ENCODE peak calls at places on chromosomes 3 and 15, in ten cellular contexts. E, G, P, Y, L, I, Z, H, O and X are unnamed samples.

GRCh38 chr3:63864008-63864871 is 573 bp downstream of the ATXN7 start:
- DNase-seq in P (no peak), E (no peak), L (no peak), O (no peak), Z (peak; percentile 16), H (no peak), G (no peak), Y (no peak), I (peak; percentile 58), X (peak; percentile 51)

GRCh38 chr3:100882571-100882981 is 110.6 kb downstream of the ABI3BP start:
- DNase-seq in Z (peak; percentile 21), G (no peak), Y (no peak), O (no peak), H (no peak), P (peak; percentile 37), L (peak; percentile 26), E (no peak), I (no peak), X (no peak)

GRCh38 chr15:80591471-80591870 is 103.6 kb upstream of the ABHD17C start:
- DNase-seq in Y (no peak), P (no peak), G (no peak), E (no peak), L (no peak), I (no peak), H (no peak), Z (no peak), O (no peak), X (no peak)

GRCh38 chr3:187591051-187591450 is 79.1 kb downstream of the SST start:
- DNase-seq in E (no peak), Z (no peak), G (no peak), P (no peak), H (no peak), O (no peak), I (no peak), L (no peak), Y (no peak), X (no peak)

GRCh38 chr3:69178838-69179739 is 56.7 kb upstream of the LMOD3 start:
- DNase-seq in P (peak; percentile 29), O (no peak), Z (no peak), G (no peak), L (peak; percentile 3), E (no peak), H (no peak), I (no peak), Y (no peak), X (no peak)

GRCh38 chr3:123025642-123026521 is 1.7 kb downstream of the SEMA5B start:
- DNase-seq in E (peak; percentile 38), H (no peak), P (no peak), Y (peak; percentile 77), L (no peak), G (peak; percentile 50), O (no peak), Z (no peak), I (no peak), X (no peak)

GRCh38 chr3:12870942-12871341 is 29.6 kb upstream of the RPL32 start:
- DNase-seq in H (no peak), I (peak; percentile 10), E (no peak), G (no peak), L (no peak), Z (peak; percentile 68), Y (no peak), P (no peak), O (peak; percentile 85), X (peak; percentile 46)

GRCh38 chr3:183584246-183584913 is 28.9 kb upstream of the KLHL6 start:
- DNase-seq in Z (peak; percentile 41), H (no peak), Y (no peak), P (peak; percentile 24), L (peak; percentile 50), O (peak; percentile 69), G (no peak), E (no peak), I (no peak), X (peak; percentile 27)

GRCh38 chr3:23993556-23994246 is 48.6 kb downstream of the NR1D2 start:
- DNase-seq in G (no peak), L (no peak), O (no peak), Y (no peak), P (no peak), H (no peak), E (no peak), Z (no peak), I (no peak), X (no peak)

GRCh38 chr3:190205739-190206138 is 85.0 kb upstream of the P3H2 start:
- DNase-seq in G (no peak), I (no peak), H (no peak), Y (no peak), L (peak; percentile 74), E (no peak), P (peak; percentile 81), O (no peak), Z (no peak), X (no peak)

GRCh38 chr15:60744826-60745225 is 265.9 kb upstream of the ICE2 start:
- DNase-seq in G (peak; percentile 52), E (no peak), P (no peak), I (no peak), Y (peak; percentile 79), Z (peak; percentile 23), H (no peak), O (peak; percentile 93), L (no peak), X (no peak)

GRCh38 chr3:171791695-171792082 is 18.6 kb downstream of the PLD1 start:
- DNase-seq in L (peak; percentile 55), H (no peak), Y (no peak), Z (no peak), P (peak; percentile 76), O (no peak), I (no peak), E (no peak), G (peak; percentile 58), X (no peak)

GRCh38 chr3:13280122-13280790 is 139.9 kb downstream of the NUP210 start:
- DNase-seq in P (no peak), H (no peak), Y (no peak), L (no peak), I (no peak), Z (no peak), G (peak; percentile 42), O (no peak), E (no peak), X (no peak)

GRCh38 chr3:112390783-112391641 is 58.1 kb downstream of the CD200 start:
- DNase-seq in Z (no peak), G (no peak), O (no peak), Y (no peak), E (peak; percentile 3), H (no peak), L (peak; percentile 97), I (peak; percentile 16), P (peak; percentile 99), X (no peak)

GRCh38 chr15:70792171-70792573 is 28.8 kb upstream of the UACA start:
- DNase-seq in Y (no peak), L (peak; percentile 69), O (no peak), P (peak; percentile 91), E (no peak), G (no peak), H (peak; percentile 77), I (no peak), Z (no peak), X (no peak)

GRCh38 chr3:27095588-27096222 is 273.5 kb downstream of the NEK10 start:
- DNase-seq in P (no peak), G (no peak), Y (no peak), L (no peak), H (no peak), O (no peak), I (no peak), Z (no peak), E (no peak), X (no peak)

GRCh38 chr15:67124911-67125588 is 59.6 kb downstream of the SMAD3 start:
- DNase-seq in I (no peak), P (no peak), O (no peak), G (no peak), Y (no peak), H (no peak), E (no peak), Z (peak; percentile 46), L (no peak), X (no peak)

DNA sequence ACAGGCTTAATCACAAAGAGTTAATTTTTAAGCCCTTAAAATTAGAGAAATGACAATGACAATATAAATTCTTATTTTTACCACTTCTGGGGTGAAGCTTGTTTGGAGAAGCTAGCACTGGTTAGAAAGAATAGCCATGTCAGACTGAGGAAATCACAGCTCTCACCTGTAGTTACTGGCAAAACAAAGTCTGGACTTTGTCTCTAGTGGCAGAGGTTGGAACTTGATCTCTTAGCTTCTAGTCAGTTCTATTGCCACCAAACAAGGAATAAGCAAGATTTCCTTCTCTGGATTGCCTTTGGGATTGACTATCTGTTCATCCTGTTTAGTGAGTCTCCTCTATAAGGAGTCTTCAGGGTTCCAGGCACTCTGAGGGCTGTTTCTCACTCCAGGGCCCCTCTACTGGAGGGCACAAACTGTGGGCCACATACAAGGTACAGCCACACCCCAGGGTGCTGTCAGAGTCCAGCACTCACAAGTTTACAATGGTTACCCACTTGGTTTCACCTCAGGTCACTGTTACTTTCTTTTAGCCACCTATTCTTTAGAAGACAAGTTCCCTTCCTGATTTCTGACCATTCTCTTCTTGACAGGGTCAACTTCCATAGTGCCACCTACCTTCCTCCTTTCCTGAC is 426.6 kb upstream of the THBS1 start:
- DNase-seq in P (no peak), Z (no peak), I (no peak), E (no peak), L (no peak), H (no peak), Y (no peak), G (no peak), O (no peak), X (peak; percentile 27)
- H3K27ac ChIP-seq in P (peak overlapping the region; percentile 45), Z (no peak overlapping the region), I (no peak overlapping the region), E (no peak overlapping the region), L (no peak overlapping the region), H (no peak overlapping the region), Y (peak overlapping the region; percentile 49), G (no peak overlapping the region), O (no peak overlapping the region), X (peak overlapping the region; percentile 61)

GRCh38 chr3:149941946-149942345 is 28.7 kb downstream of the PFN2 start:
- DNase-seq in Y (no peak), H (no peak), I (no peak), E (no peak), P (no peak), L (no peak), Z (no peak), G (no peak), O (no peak), X (no peak)
- H3K4me3 ChIP-seq in Y (no peak overlapping the region), H (no peak overlapping the region), I (no peak overlapping the region), E (no peak overlapping the region), P (no peak overlapping the region), L (no peak overlapping the region), Z (no peak overlapping the region), G (no peak overlapping the region), O (no peak overlapping the region), X (no peak overlapping the region)

GRCh38 chr3:113783980-113784379 is 37.1 kb downstream of the ATP6V1A start:
- DNase-seq in L (no peak), Y (no peak), I (peak; percentile 26), P (peak; percentile 18), H (no peak), G (no peak), O (no peak), E (no peak), Z (no peak), X (no peak)
- H3K27ac ChIP-seq in L (peak overlapping the region; percentile 96), Y (peak overlapping the region; percentile 53), I (no peak overlapping the region), P (peak overlapping the region; percentile 90), H (no peak overlapping the region), G (peak overlapping the region; percentile 46), O (peak overlapping the region; percentile 9), E (no peak overlapping the region), Z (peak overlapping the region; percentile 8), X (no peak overlapping the region)

DNA sequence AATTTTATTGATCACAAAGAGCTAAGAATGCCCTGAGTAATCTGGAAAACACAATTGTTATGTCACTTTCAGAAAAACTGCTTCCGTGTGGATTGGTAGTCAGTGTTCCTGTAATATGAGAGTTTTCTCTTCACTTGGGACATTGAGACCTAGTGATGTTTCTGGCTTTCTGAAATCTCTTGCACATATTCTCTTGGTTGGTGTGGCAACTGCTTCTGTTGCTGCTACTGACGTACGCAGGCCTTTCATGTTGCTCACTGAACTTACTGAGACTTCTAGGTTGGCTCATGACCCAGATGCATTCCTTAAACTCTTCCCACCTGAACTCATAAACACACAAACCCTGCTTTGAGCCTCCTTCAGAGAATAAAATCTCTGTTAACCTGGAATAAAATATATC is 175.0 kb upstream of the PFN2 start:
- DNase-seq in P (peak; percentile 93), E (no peak), O (no peak), Y (no peak), H (no peak), G (no peak), Z (peak; percentile 77), I (no peak), L (peak; percentile 53), X (no peak)
- H3K4me3 ChIP-seq in P (no peak overlapping the region), E (no peak overlapping the region), O (no peak overlapping the region), Y (no peak overlapping the region), H (no peak overlapping the region), G (no peak overlapping the region), Z (no peak overlapping the region), I (no peak overlapping the region), L (no peak overlapping the region), X (no peak overlapping the region)